ENCODE peak calls at places on chromosome 14, in ten cellular contexts. One of them, this sample, is unnamed.

GRCh38 chr14:32217301-32217700 is 14.2 kb upstream of the RNU6-8 start:
- DNase-seq in endothelial cell: no peak
- DNase-seq in cardiac muscle cell: no peak
- DNase-seq in SHP77: peak; percentile 68
- DNase-seq in natural killer cell: no peak
- DNase-seq in activated CD4-positive, alpha-beta T cell treated with anti-CD3 and anti-CD28 coated beads, Interleukin-2, amount 50 U/mL, for 4 hours: no peak
- DNase-seq in body of pancreas: no peak
- DNase-seq in EL: no peak
- DNase-seq in mucosa of descending colon: no peak
- DNase-seq in ovary: no peak
- DNase-seq in this sample: no peak

GRCh38 chr14:90495357-90496276 is 98.8 kb downstream of the CALM1 start:
- DNase-seq in endothelial cell: peak; percentile 70
- DNase-seq in cardiac muscle cell: peak; percentile 82
- DNase-seq in SHP77: no peak
- DNase-seq in natural killer cell: peak; percentile 31
- DNase-seq in activated CD4-positive, alpha-beta T cell treated with anti-CD3 and anti-CD28 coated beads, Interleukin-2, amount 50 U/mL, for 4 hours: no peak
- DNase-seq in body of pancreas: peak; percentile 64
- DNase-seq in EL: peak; percentile 60
- DNase-seq in mucosa of descending colon: peak; percentile 83
- DNase-seq in ovary: peak; percentile 52
- DNase-seq in this sample: no peak

GRCh38 chr14:75044760-75045159 is 6.5 kb downstream of the MLH3 start:
- DNase-seq in endothelial cell: no peak
- DNase-seq in cardiac muscle cell: no peak
- DNase-seq in SHP77: no peak
- DNase-seq in natural killer cell: no peak
- DNase-seq in activated CD4-positive, alpha-beta T cell treated with anti-CD3 and anti-CD28 coated beads, Interleukin-2, amount 50 U/mL, for 4 hours: no peak
- DNase-seq in body of pancreas: no peak
- DNase-seq in EL: no peak
- DNase-seq in mucosa of descending colon: no peak
- DNase-seq in ovary: no peak
- DNase-seq in this sample: no peak

GRCh38 chr14:74549588-74549987 is 56.0 kb downstream of the ISCA2 start:
- DNase-seq in endothelial cell: no peak
- DNase-seq in cardiac muscle cell: peak; percentile 27
- DNase-seq in SHP77: no peak
- DNase-seq in natural killer cell: no peak
- DNase-seq in activated CD4-positive, alpha-beta T cell treated with anti-CD3 and anti-CD28 coated beads, Interleukin-2, amount 50 U/mL, for 4 hours: no peak
- DNase-seq in body of pancreas: no peak
- DNase-seq in EL: no peak
- DNase-seq in mucosa of descending colon: no peak
- DNase-seq in ovary: no peak
- DNase-seq in this sample: no peak

GRCh38 chr14:94505641-94506040 is 3.6 kb downstream of the SERPINA12 start:
- DNase-seq in endothelial cell: no peak
- DNase-seq in cardiac muscle cell: no peak
- DNase-seq in SHP77: no peak
- DNase-seq in natural killer cell: no peak
- DNase-seq in activated CD4-positive, alpha-beta T cell treated with anti-CD3 and anti-CD28 coated beads, Interleukin-2, amount 50 U/mL, for 4 hours: no peak
- DNase-seq in body of pancreas: no peak
- DNase-seq in EL: no peak
- DNase-seq in mucosa of descending colon: no peak
- DNase-seq in ovary: no peak
- DNase-seq in this sample: no peak

GRCh38 chr14:30610719-30611388 is 11.3 kb upstream of the SCFD1 start:
- DNase-seq in endothelial cell: peak; percentile 33
- DNase-seq in cardiac muscle cell: peak; percentile 87
- DNase-seq in SHP77: peak; percentile 80
- DNase-seq in natural killer cell: no peak
- DNase-seq in activated CD4-positive, alpha-beta T cell treated with anti-CD3 and anti-CD28 coated beads, Interleukin-2, amount 50 U/mL, for 4 hours: no peak
- DNase-seq in body of pancreas: peak; percentile 77
- DNase-seq in EL: peak; percentile 51
- DNase-seq in mucosa of descending colon: peak; percentile 78
- DNase-seq in ovary: peak; percentile 38
- DNase-seq in this sample: no peak

GRCh38 chr14:90717916-90718315 is 98.3 kb downstream of the TTC7B start:
- DNase-seq in endothelial cell: no peak
- DNase-seq in cardiac muscle cell: peak; percentile 39
- DNase-seq in SHP77: no peak
- DNase-seq in natural killer cell: no peak
- DNase-seq in activated CD4-positive, alpha-beta T cell treated with anti-CD3 and anti-CD28 coated beads, Interleukin-2, amount 50 U/mL, for 4 hours: no peak
- DNase-seq in body of pancreas: no peak
- DNase-seq in EL: peak; percentile 32
- DNase-seq in mucosa of descending colon: no peak
- DNase-seq in ovary: no peak
- DNase-seq in this sample: no peak

GRCh38 chr14:60485057-60485599 is 735 bp downstream of the C14orf39 start:
- DNase-seq in endothelial cell: peak; percentile 15
- DNase-seq in cardiac muscle cell: no peak
- DNase-seq in SHP77: no peak
- DNase-seq in natural killer cell: no peak
- DNase-seq in activated CD4-positive, alpha-beta T cell treated with anti-CD3 and anti-CD28 coated beads, Interleukin-2, amount 50 U/mL, for 4 hours: no peak
- DNase-seq in body of pancreas: no peak
- DNase-seq in EL: no peak
- DNase-seq in mucosa of descending colon: no peak
- DNase-seq in ovary: no peak
- DNase-seq in this sample: no peak

GRCh38 chr14:69715725-69716482 is 51.0 kb upstream of the SRSF5 start:
- DNase-seq in endothelial cell: no peak
- DNase-seq in cardiac muscle cell: peak; percentile 97
- DNase-seq in SHP77: peak; percentile 80
- DNase-seq in natural killer cell: no peak
- DNase-seq in activated CD4-positive, alpha-beta T cell treated with anti-CD3 and anti-CD28 coated beads, Interleukin-2, amount 50 U/mL, for 4 hours: no peak
- DNase-seq in body of pancreas: peak; percentile 53
- DNase-seq in EL: peak; percentile 73
- DNase-seq in mucosa of descending colon: peak; percentile 69
- DNase-seq in ovary: peak; percentile 75
- DNase-seq in this sample: peak; percentile 79

GRCh38 chr14:102078344-102078743 is 8.5 kb downstream of the HSP90AA1 start:
- DNase-seq in endothelial cell: no peak
- DNase-seq in cardiac muscle cell: no peak
- DNase-seq in SHP77: no peak
- DNase-seq in natural killer cell: no peak
- DNase-seq in activated CD4-positive, alpha-beta T cell treated with anti-CD3 and anti-CD28 coated beads, Interleukin-2, amount 50 U/mL, for 4 hours: no peak
- DNase-seq in body of pancreas: no peak
- DNase-seq in EL: no peak
- DNase-seq in mucosa of descending colon: no peak
- DNase-seq in ovary: no peak
- DNase-seq in this sample: no peak

GRCh38 chr14:104143521-104144452 is 5.4 kb downstream of the KIF26A start:
- DNase-seq in endothelial cell: no peak
- DNase-seq in cardiac muscle cell: no peak
- DNase-seq in SHP77: no peak
- DNase-seq in natural killer cell: no peak
- DNase-seq in activated CD4-positive, alpha-beta T cell treated with anti-CD3 and anti-CD28 coated beads, Interleukin-2, amount 50 U/mL, for 4 hours: no peak
- DNase-seq in body of pancreas: peak; percentile 2
- DNase-seq in EL: no peak
- DNase-seq in mucosa of descending colon: no peak
- DNase-seq in ovary: peak; percentile 12
- DNase-seq in this sample: no peak

GRCh38 chr14:50083467-50084337 is 32.7 kb downstream of the VCPKMT start:
- DNase-seq in endothelial cell: no peak
- DNase-seq in cardiac muscle cell: no peak
- DNase-seq in SHP77: no peak
- DNase-seq in natural killer cell: peak; percentile 33
- DNase-seq in activated CD4-positive, alpha-beta T cell treated with anti-CD3 and anti-CD28 coated beads, Interleukin-2, amount 50 U/mL, for 4 hours: peak; percentile 53
- DNase-seq in body of pancreas: no peak
- DNase-seq in EL: no peak
- DNase-seq in mucosa of descending colon: peak; percentile 1
- DNase-seq in ovary: no peak
- DNase-seq in this sample: no peak

GRCh38 chr14:34911209-34912150 is 36.3 kb upstream of the BAZ1A start:
- DNase-seq in endothelial cell: no peak
- DNase-seq in cardiac muscle cell: peak; percentile 68
- DNase-seq in SHP77: no peak
- DNase-seq in natural killer cell: no peak
- DNase-seq in activated CD4-positive, alpha-beta T cell treated with anti-CD3 and anti-CD28 coated beads, Interleukin-2, amount 50 U/mL, for 4 hours: no peak
- DNase-seq in body of pancreas: no peak
- DNase-seq in EL: peak; percentile 62
- DNase-seq in mucosa of descending colon: no peak
- DNase-seq in ovary: no peak
- DNase-seq in this sample: no peak

GRCh38 chr14:96198430-96199133 is 6.1 kb upstream of the BDKRB2 start:
- DNase-seq in endothelial cell: no peak
- DNase-seq in cardiac muscle cell: no peak
- DNase-seq in SHP77: no peak
- DNase-seq in natural killer cell: no peak
- DNase-seq in activated CD4-positive, alpha-beta T cell treated with anti-CD3 and anti-CD28 coated beads, Interleukin-2, amount 50 U/mL, for 4 hours: no peak
- DNase-seq in body of pancreas: no peak
- DNase-seq in EL: no peak
- DNase-seq in mucosa of descending colon: no peak
- DNase-seq in ovary: no peak
- DNase-seq in this sample: peak; percentile 21

GRCh38 chr14:36556811-36557433 is 25.5 kb downstream of the NKX2-8 start:
- DNase-seq in endothelial cell: peak; percentile 47
- DNase-seq in cardiac muscle cell: peak; percentile 26
- DNase-seq in SHP77: peak; percentile 23
- DNase-seq in natural killer cell: no peak
- DNase-seq in activated CD4-positive, alpha-beta T cell treated with anti-CD3 and anti-CD28 coated beads, Interleukin-2, amount 50 U/mL, for 4 hours: no peak
- DNase-seq in body of pancreas: peak; percentile 50
- DNase-seq in EL: peak; percentile 17
- DNase-seq in mucosa of descending colon: peak; percentile 40
- DNase-seq in ovary: no peak
- DNase-seq in this sample: peak; percentile 36

GRCh38 chr14:78586681-78587080 is 416.5 kb downstream of the NRXN3 start:
- DNase-seq in endothelial cell: no peak
- DNase-seq in cardiac muscle cell: no peak
- DNase-seq in SHP77: no peak
- DNase-seq in natural killer cell: no peak
- DNase-seq in activated CD4-positive, alpha-beta T cell treated with anti-CD3 and anti-CD28 coated beads, Interleukin-2, amount 50 U/mL, for 4 hours: no peak
- DNase-seq in body of pancreas: no peak
- DNase-seq in EL: no peak
- DNase-seq in mucosa of descending colon: no peak
- DNase-seq in ovary: no peak
- DNase-seq in this sample: no peak

GRCh38 chr14:88199882-88200281 is 123.2 kb downstream of the KCNK10 start:
- DNase-seq in endothelial cell: no peak
- DNase-seq in cardiac muscle cell: no peak
- DNase-seq in SHP77: no peak
- DNase-seq in natural killer cell: no peak
- DNase-seq in activated CD4-positive, alpha-beta T cell treated with anti-CD3 and anti-CD28 coated beads, Interleukin-2, amount 50 U/mL, for 4 hours: no peak
- DNase-seq in body of pancreas: no peak
- DNase-seq in EL: no peak
- DNase-seq in mucosa of descending colon: no peak
- DNase-seq in ovary: no peak
- DNase-seq in this sample: no peak